ENCODE peak calls at places on chromosomes 12 and 14, in seven cellular contexts. K is uterus; C is fibroblast of lung; I is CD4-positive, CD25-positive, alpha-beta regulatory T cell; Q is endodermal cell; F is AG04450; L is colonic mucosa. H is an unnamed sample.

GRCh38 chr14:69711471-69712216 is 55.3 kb upstream of the SRSF5 start:
- DNase-seq in K (no peak), I (no peak), C (no peak), F (no peak), L (no peak), Q (no peak), H (peak; percentile 47)

GRCh38 chr12:79300199-79300568 is 390.6 kb downstream of the PAWR start:
- DNase-seq in K (no peak), Q (no peak), I (no peak), F (peak; percentile 34), C (peak; percentile 28), L (no peak), H (no peak)

GRCh38 chr14:32345311-32345771 is 16.2 kb downstream of the AKAP6 start:
- DNase-seq in C (peak; percentile 53), F (no peak), L (peak; percentile 23), I (no peak), Q (no peak), K (no peak), H (no peak)

GRCh38 chr12:68530965-68531364 is 79.7 kb upstream of the RAP1B start:
- DNase-seq in F (peak; percentile 24), K (no peak), I (no peak), L (no peak), Q (no peak), C (peak; percentile 88), H (no peak)

GRCh38 chr12:54125950-54126695 is 62.7 kb downstream of the SMUG1 start:
- DNase-seq in K (peak; percentile 43), Q (peak; percentile 84), F (no peak), I (no peak), L (no peak), C (no peak), H (peak; percentile 68)

GRCh38 chr14:45491914-45492313 is 238.9 kb upstream of the MIS18BP1 start:
- DNase-seq in K (no peak), F (no peak), L (no peak), Q (no peak), C (no peak), I (no peak), H (peak; percentile 62)

GRCh38 chr12:108637631-108638030 is 3.9 kb upstream of the SELPLG start:
- DNase-seq in L (no peak), Q (no peak), K (no peak), C (no peak), I (no peak), F (no peak), H (no peak)

GRCh38 chr12:107017042-107017441 is 30.1 kb upstream of the MTERF2 start:
- DNase-seq in L (no peak), C (no peak), I (no peak), Q (no peak), K (no peak), F (no peak), H (no peak)

GRCh38 chr12:19369691-19370148 is 69.6 kb upstream of the AEBP2 start:
- DNase-seq in K (no peak), C (no peak), Q (no peak), F (peak; percentile 43), L (no peak), I (no peak), H (no peak)

GRCh38 chr14:68774771-68775613 is 17.9 kb downstream of the ZFP36L1 start:
- DNase-seq in L (no peak), F (no peak), Q (peak; percentile 17), I (no peak), K (peak; percentile 13), C (no peak), H (peak; percentile 7)

GRCh38 chr14:22925513-22925912 is 3.7 kb downstream of the PRMT5 start:
- DNase-seq in I (no peak), L (no peak), Q (no peak), K (no peak), F (no peak), C (no peak), H (no peak)

GRCh38 chr12:47733142-47733541 is 7.9 kb upstream of the ENDOU start:
- DNase-seq in Q (no peak), K (no peak), F (no peak), I (no peak), C (no peak), L (no peak), H (peak; percentile 22)
- H3K27ac ChIP-seq in Q (no peak overlapping the region), K (no peak overlapping the region), F (no peak overlapping the region), I (no peak overlapping the region), C (no peak overlapping the region), L (no peak overlapping the region), H (no peak overlapping the region)

DNA sequence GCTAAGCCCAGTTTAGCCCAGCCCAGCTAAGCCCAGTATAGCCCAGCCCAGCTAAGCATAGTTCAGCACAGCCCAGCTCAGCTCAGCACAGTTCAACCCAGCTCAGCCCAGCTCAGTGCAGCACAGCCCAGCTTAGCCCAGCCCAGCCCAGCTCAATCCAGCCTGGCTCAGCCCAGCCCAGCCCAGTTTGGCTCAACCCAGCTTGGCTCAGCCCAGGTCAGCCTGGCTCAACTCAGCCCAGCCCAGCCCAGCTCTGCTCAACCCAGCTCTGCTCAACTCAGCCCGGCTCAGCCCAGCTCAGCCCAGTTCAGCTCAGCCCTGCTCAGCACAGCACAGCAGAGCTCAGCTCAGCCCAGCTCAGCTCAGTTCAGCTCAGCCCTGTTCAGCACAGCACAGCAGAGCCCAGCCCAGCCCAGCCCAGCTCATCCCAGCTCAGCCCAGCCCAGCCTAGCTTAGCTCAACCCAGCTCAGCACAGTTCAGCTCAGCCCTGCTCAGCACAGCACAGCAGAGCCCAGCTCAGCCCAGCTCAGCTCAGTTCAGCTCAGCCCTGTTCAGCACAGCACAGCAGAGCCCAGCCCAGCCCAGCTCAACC is 330.9 kb downstream of the TMEM121 start:
- DNase-seq in C (no peak), F (no peak), Q (peak; percentile 18), L (no peak), I (no peak), K (no peak), H (peak; percentile 56)
- H3K27me3 ChIP-seq in C (no peaks in the 10 kb centered on the region), F (no peaks in the 10 kb centered on the region), Q (no peaks in the 10 kb centered on the region), L (no peaks in the 10 kb centered on the region), I (no peaks in the 10 kb centered on the region), K (no peaks in the 10 kb centered on the region), H (no peaks in the 10 kb centered on the region)

GRCh38 chr12:91181053-91181452 is 1.6 kb downstream of the DCN start:
- DNase-seq in L (no peak), I (no peak), F (no peak), Q (no peak), K (no peak), C (peak; percentile 17), H (no peak)
- H3K27ac ChIP-seq in L (no peak overlapping the region), I (no peak overlapping the region), F (no peak overlapping the region), Q (no peak overlapping the region), K (peak overlapping the region; percentile 87), C (peak overlapping the region; percentile 47), H (no peak overlapping the region)

DNA sequence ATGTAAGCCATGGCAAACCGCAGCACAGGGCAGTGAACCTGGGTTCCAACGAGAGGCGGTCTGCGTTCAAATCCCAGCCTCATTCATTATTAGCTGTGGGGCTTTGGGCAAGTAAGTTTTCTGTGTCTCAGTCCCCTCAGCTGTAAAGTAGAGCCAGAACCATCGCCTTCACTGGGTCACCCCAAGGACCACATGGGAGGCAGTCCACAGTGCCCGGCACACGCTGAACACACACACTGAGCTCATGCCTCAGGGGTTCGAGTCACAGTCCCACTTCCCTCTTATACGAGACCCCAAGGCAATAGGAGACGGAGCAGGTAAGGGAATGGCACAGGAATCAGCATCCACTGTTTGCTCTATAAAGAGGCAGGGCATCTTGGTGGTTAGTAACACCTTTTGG is 19.1 kb downstream of the LRTM2 start:
- DNase-seq in Q (peak; percentile 21), I (no peak), C (no peak), F (no peak), K (no peak), L (no peak), H (no peak)
- H3K27me3 ChIP-seq in Q (no peaks in the 10 kb centered on the region), I (no peaks in the 10 kb centered on the region), C (peaks cover 10% of the 10 kb centered on the region), F (peaks cover 46% of the 10 kb centered on the region), K (no peaks in the 10 kb centered on the region), L (no peaks in the 10 kb centered on the region), H (no peaks in the 10 kb centered on the region)

GRCh38 chr14:81516941-81517797 is 16.5 kb downstream of the SEL1L start:
- DNase-seq in F (peak; percentile 54), I (no peak), C (peak; percentile 54), K (peak; percentile 60), Q (peak; percentile 66), L (peak; percentile 63), H (no peak)
- H3K27ac ChIP-seq in F (peak overlapping the region; percentile 77), I (no peak overlapping the region), C (peak overlapping the region; percentile 37), K (peak overlapping the region; percentile 67), Q (no peak overlapping the region), L (peak overlapping the region; percentile 75), H (peak overlapping the region; percentile 72)

DNA sequence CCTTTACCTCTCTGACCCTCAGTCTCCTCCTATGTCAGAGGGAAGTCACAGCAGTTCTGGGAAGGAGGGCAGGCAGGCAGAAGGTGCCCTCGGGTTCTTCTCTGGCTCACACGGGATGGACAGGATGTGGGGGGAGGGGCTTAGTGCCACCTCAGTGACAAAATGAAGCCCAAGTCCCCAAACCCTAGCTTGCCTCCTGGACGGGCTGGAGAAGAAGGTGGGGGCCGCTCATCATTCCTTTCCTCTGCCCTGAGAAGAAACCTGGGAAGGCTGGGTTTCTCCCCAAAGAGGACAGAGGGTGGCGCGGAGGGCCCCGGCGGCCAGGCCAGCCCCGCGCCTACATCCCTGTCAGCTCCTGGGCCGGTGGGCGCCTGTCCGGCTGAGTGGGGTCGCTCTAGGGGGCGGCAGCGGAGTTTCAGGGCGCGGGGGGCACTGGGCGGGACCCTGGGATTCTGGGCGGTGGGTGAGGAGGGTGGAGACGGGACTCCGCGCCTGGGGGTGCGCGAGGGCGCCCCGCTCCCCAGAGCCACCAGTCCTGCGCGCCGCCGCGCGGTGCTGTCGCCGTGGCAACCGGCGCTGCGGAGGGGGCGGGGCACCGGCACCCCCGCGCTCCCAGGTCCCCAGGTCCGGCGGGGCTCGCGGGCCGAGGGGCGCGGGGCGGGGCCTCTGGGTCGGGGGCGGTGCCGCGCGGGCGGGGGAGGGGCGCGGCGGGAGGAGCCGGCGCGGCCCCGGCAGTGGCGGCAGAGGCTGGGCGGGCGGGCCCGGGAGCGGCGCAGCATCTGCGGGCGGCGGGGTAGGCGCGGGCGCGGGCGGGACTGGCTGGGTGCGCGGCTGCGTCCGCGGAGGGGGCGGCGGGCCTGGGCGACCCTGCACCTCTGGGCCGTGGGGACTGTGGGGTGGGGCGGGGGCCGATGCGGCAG is at the start of gene TMEM121:
- DNase-seq in K (no peak), C (no peak), F (no peak), I (peak; percentile 41), L (no peak), Q (peak; percentile 76), H (peak; percentile 73)
- H3K27me3 ChIP-seq in K (no peaks in the 10 kb centered on the region), C (peaks cover 4% of the 10 kb centered on the region), F (peaks cover 3% of the 10 kb centered on the region), I (peaks cover 3% of the 10 kb centered on the region), L (peaks cover 32% of the 10 kb centered on the region), Q (peaks cover 50% of the 10 kb centered on the region), H (no peaks in the 10 kb centered on the region)

GRCh38 chr14:92392726-92393125 is 69.8 kb downstream of the SLC24A4 start:
- DNase-seq in Q (no peak), C (no peak), L (no peak), I (no peak), K (no peak), F (no peak), H (no peak)
- H3K27ac ChIP-seq in Q (no peak overlapping the region), C (no peak overlapping the region), L (no peak overlapping the region), I (no peak overlapping the region), K (no peak overlapping the region), F (no peak overlapping the region), H (no peak overlapping the region)

GRCh38 chr12:84807249-84807648 is 105.3 kb downstream of the SLC6A15 start:
- DNase-seq in I (no peak), Q (no peak), F (no peak), C (peak; percentile 64), K (no peak), L (no peak), H (no peak)

GRCh38 chr12:84805474-84805858 is 107.1 kb downstream of the SLC6A15 start:
- DNase-seq in I (no peak), K (no peak), F (no peak), C (peak; percentile 13), Q (peak; percentile 59), L (no peak), H (no peak)

GRCh38 chr12:84804691-84805473 is 107.7 kb downstream of the SLC6A15 start:
- DNase-seq in C (no peak), K (no peak), F (no peak), Q (no peak), I (no peak), L (no peak), H (no peak)

GRCh38 chr12:84803661-84804060 is 108.9 kb downstream of the SLC6A15 start:
- DNase-seq in K (no peak), L (no peak), Q (no peak), C (no peak), F (no peak), I (no peak), H (no peak)
- H3K27me3 ChIP-seq in K (no peaks in the 10 kb centered on the region), L (no peaks in the 10 kb centered on the region), Q (peaks cover 49% of the 10 kb centered on the region), C (no peaks in the 10 kb centered on the region), F (no peaks in the 10 kb centered on the region), I (no peaks in the 10 kb centered on the region), H (no peaks in the 10 kb centered on the region)